ENCODE peak calls at places on chromosomes 7 and 10, in ten cellular contexts. One of them, this sample, is unnamed.

GRCh38 chr7:1081931-1082401 is 5.9 kb upstream of the GPER1 start:
- DNase-seq in H4: peak
- DNase-seq in adipocyte: no peak
- DNase-seq in substantia nigra: no peak
- DNase-seq in stimulated activated CD4-positive, alpha-beta T cell treated with anti-CD3 and anti-CD28 coated beads, Interleukin-2, amount 100 ng/mL, for 48 hours: no peak
- DNase-seq in hypothalamus: no peak
- DNase-seq in stimulated activated CD8-positive, alpha-beta memory T cell treated with anti-CD3 and anti-CD28 coated beads, Interleukin-2, amount 100 ng/mL, for 1 hour: no peak
- DNase-seq in activated T-cell treated with anti-CD3 and anti-CD28 coated beads for 1 hour: no peak
- DNase-seq in activated CD8-positive, alpha-beta memory T cell treated with anti-CD3 and anti-CD28 coated beads, Interleukin-2, amount 50 U/mL, for 4 hours: no peak
- DNase-seq in activated CD4-positive, CD25-positive, alpha-beta regulatory T cell: no peak
- DNase-seq in this sample: no peak

GRCh38 chr10:128265596-128265995 is 139.4 kb upstream of the MKI67 start:
- DNase-seq in H4: no peak
- DNase-seq in adipocyte: no peak
- DNase-seq in substantia nigra: no peak
- DNase-seq in stimulated activated CD4-positive, alpha-beta T cell treated with anti-CD3 and anti-CD28 coated beads, Interleukin-2, amount 100 ng/mL, for 48 hours: no peak
- DNase-seq in hypothalamus: no peak
- DNase-seq in stimulated activated CD8-positive, alpha-beta memory T cell treated with anti-CD3 and anti-CD28 coated beads, Interleukin-2, amount 100 ng/mL, for 1 hour: no peak
- DNase-seq in activated T-cell treated with anti-CD3 and anti-CD28 coated beads for 1 hour: no peak
- DNase-seq in activated CD8-positive, alpha-beta memory T cell treated with anti-CD3 and anti-CD28 coated beads, Interleukin-2, amount 50 U/mL, for 4 hours: no peak
- DNase-seq in activated CD4-positive, CD25-positive, alpha-beta regulatory T cell: no peak
- DNase-seq in this sample: no peak

GRCh38 chr7:18530224-18531179 is 35.0 kb downstream of the HDAC9 start:
- DNase-seq in H4: no peak
- DNase-seq in adipocyte: no peak
- DNase-seq in substantia nigra: no peak
- DNase-seq in stimulated activated CD4-positive, alpha-beta T cell treated with anti-CD3 and anti-CD28 coated beads, Interleukin-2, amount 100 ng/mL, for 48 hours: no peak
- DNase-seq in hypothalamus: no peak
- DNase-seq in stimulated activated CD8-positive, alpha-beta memory T cell treated with anti-CD3 and anti-CD28 coated beads, Interleukin-2, amount 100 ng/mL, for 1 hour: no peak
- DNase-seq in activated T-cell treated with anti-CD3 and anti-CD28 coated beads for 1 hour: no peak
- DNase-seq in activated CD8-positive, alpha-beta memory T cell treated with anti-CD3 and anti-CD28 coated beads, Interleukin-2, amount 50 U/mL, for 4 hours: no peak
- DNase-seq in activated CD4-positive, CD25-positive, alpha-beta regulatory T cell: no peak
- DNase-seq in this sample: no peak

GRCh38 chr7:4235596-4235995 is 446.5 kb upstream of the FOXK1 start:
- DNase-seq in H4: no peak
- DNase-seq in adipocyte: no peak
- DNase-seq in substantia nigra: no peak
- DNase-seq in stimulated activated CD4-positive, alpha-beta T cell treated with anti-CD3 and anti-CD28 coated beads, Interleukin-2, amount 100 ng/mL, for 48 hours: no peak
- DNase-seq in hypothalamus: no peak
- DNase-seq in stimulated activated CD8-positive, alpha-beta memory T cell treated with anti-CD3 and anti-CD28 coated beads, Interleukin-2, amount 100 ng/mL, for 1 hour: no peak
- DNase-seq in activated T-cell treated with anti-CD3 and anti-CD28 coated beads for 1 hour: no peak
- DNase-seq in activated CD8-positive, alpha-beta memory T cell treated with anti-CD3 and anti-CD28 coated beads, Interleukin-2, amount 50 U/mL, for 4 hours: no peak
- DNase-seq in activated CD4-positive, CD25-positive, alpha-beta regulatory T cell: no peak
- DNase-seq in this sample: no peak

GRCh38 chr10:117168729-117169128 is 28.6 kb upstream of the KCNK18 start:
- DNase-seq in H4: no peak
- DNase-seq in adipocyte: no peak
- DNase-seq in substantia nigra: no peak
- DNase-seq in stimulated activated CD4-positive, alpha-beta T cell treated with anti-CD3 and anti-CD28 coated beads, Interleukin-2, amount 100 ng/mL, for 48 hours: no peak
- DNase-seq in hypothalamus: no peak
- DNase-seq in stimulated activated CD8-positive, alpha-beta memory T cell treated with anti-CD3 and anti-CD28 coated beads, Interleukin-2, amount 100 ng/mL, for 1 hour: no peak
- DNase-seq in activated T-cell treated with anti-CD3 and anti-CD28 coated beads for 1 hour: no peak
- DNase-seq in activated CD8-positive, alpha-beta memory T cell treated with anti-CD3 and anti-CD28 coated beads, Interleukin-2, amount 50 U/mL, for 4 hours: no peak
- DNase-seq in activated CD4-positive, CD25-positive, alpha-beta regulatory T cell: no peak
- DNase-seq in this sample: no peak

GRCh38 chr10:110802551-110803238 is 69.0 kb upstream of the PDCD4 start:
- DNase-seq in H4: peak
- DNase-seq in adipocyte: peak
- DNase-seq in substantia nigra: peak
- DNase-seq in stimulated activated CD4-positive, alpha-beta T cell treated with anti-CD3 and anti-CD28 coated beads, Interleukin-2, amount 100 ng/mL, for 48 hours: no peak
- DNase-seq in hypothalamus: no peak
- DNase-seq in stimulated activated CD8-positive, alpha-beta memory T cell treated with anti-CD3 and anti-CD28 coated beads, Interleukin-2, amount 100 ng/mL, for 1 hour: peak
- DNase-seq in activated T-cell treated with anti-CD3 and anti-CD28 coated beads for 1 hour: peak
- DNase-seq in activated CD8-positive, alpha-beta memory T cell treated with anti-CD3 and anti-CD28 coated beads, Interleukin-2, amount 50 U/mL, for 4 hours: no peak
- DNase-seq in activated CD4-positive, CD25-positive, alpha-beta regulatory T cell: no peak
- DNase-seq in this sample: peak

GRCh38 chr7:82740246-82740848 is 296.8 kb upstream of the CACNA2D1 start:
- DNase-seq in H4: peak
- DNase-seq in adipocyte: peak
- DNase-seq in substantia nigra: no peak
- DNase-seq in stimulated activated CD4-positive, alpha-beta T cell treated with anti-CD3 and anti-CD28 coated beads, Interleukin-2, amount 100 ng/mL, for 48 hours: no peak
- DNase-seq in hypothalamus: no peak
- DNase-seq in stimulated activated CD8-positive, alpha-beta memory T cell treated with anti-CD3 and anti-CD28 coated beads, Interleukin-2, amount 100 ng/mL, for 1 hour: no peak
- DNase-seq in activated T-cell treated with anti-CD3 and anti-CD28 coated beads for 1 hour: no peak
- DNase-seq in activated CD8-positive, alpha-beta memory T cell treated with anti-CD3 and anti-CD28 coated beads, Interleukin-2, amount 50 U/mL, for 4 hours: no peak
- DNase-seq in activated CD4-positive, CD25-positive, alpha-beta regulatory T cell: no peak
- DNase-seq in this sample: no peak

GRCh38 chr7:91772100-91772794 is 108.3 kb downstream of the MTERF1 start:
- DNase-seq in H4: no peak
- DNase-seq in adipocyte: no peak
- DNase-seq in substantia nigra: no peak
- DNase-seq in stimulated activated CD4-positive, alpha-beta T cell treated with anti-CD3 and anti-CD28 coated beads, Interleukin-2, amount 100 ng/mL, for 48 hours: no peak
- DNase-seq in hypothalamus: no peak
- DNase-seq in stimulated activated CD8-positive, alpha-beta memory T cell treated with anti-CD3 and anti-CD28 coated beads, Interleukin-2, amount 100 ng/mL, for 1 hour: no peak
- DNase-seq in activated T-cell treated with anti-CD3 and anti-CD28 coated beads for 1 hour: no peak
- DNase-seq in activated CD8-positive, alpha-beta memory T cell treated with anti-CD3 and anti-CD28 coated beads, Interleukin-2, amount 50 U/mL, for 4 hours: no peak
- DNase-seq in activated CD4-positive, CD25-positive, alpha-beta regulatory T cell: no peak
- DNase-seq in this sample: no peak

GRCh38 chr7:14931511-14932215 is 29.1 kb upstream of the DGKB start:
- DNase-seq in H4: no peak
- DNase-seq in adipocyte: no peak
- DNase-seq in substantia nigra: no peak
- DNase-seq in stimulated activated CD4-positive, alpha-beta T cell treated with anti-CD3 and anti-CD28 coated beads, Interleukin-2, amount 100 ng/mL, for 48 hours: no peak
- DNase-seq in hypothalamus: no peak
- DNase-seq in stimulated activated CD8-positive, alpha-beta memory T cell treated with anti-CD3 and anti-CD28 coated beads, Interleukin-2, amount 100 ng/mL, for 1 hour: no peak
- DNase-seq in activated T-cell treated with anti-CD3 and anti-CD28 coated beads for 1 hour: no peak
- DNase-seq in activated CD8-positive, alpha-beta memory T cell treated with anti-CD3 and anti-CD28 coated beads, Interleukin-2, amount 50 U/mL, for 4 hours: no peak
- DNase-seq in activated CD4-positive, CD25-positive, alpha-beta regulatory T cell: no peak
- DNase-seq in this sample: no peak